ENCODE peak calls at places on chromosomes 7 and 10, in seven cellular contexts. B, O, J, U, H, R and F are unnamed samples.

GRCh38 chr7:7201583-7202374 is 19.4 kb downstream of the C1GALT1 start:
- DNase-seq in B (peak; percentile 50), O (peak; percentile 59), J (peak; percentile 46), U (no peak), H (peak; percentile 35), R (peak; percentile 60), F (peak; percentile 72)

GRCh38 chr7:1323178-1324027 is 90.7 kb downstream of the UNCX start:
- DNase-seq in B (no peak), O (no peak), J (no peak), U (no peak), H (peak; percentile 30), R (no peak), F (no peak)

GRCh38 chr7:116524609-116525297 is at the start of gene CAV1:
- DNase-seq in B (no peak), O (peak; percentile 30), J (peak; percentile 65), U (peak; percentile 56), H (peak; percentile 49), R (peak; percentile 89), F (peak; percentile 70)

GRCh38 chr7:24665564-24666294 is 91.5 kb downstream of the GSDME start:
- DNase-seq in B (peak; percentile 43), O (peak; percentile 47), J (peak; percentile 43), U (peak; percentile 60), H (peak; percentile 18), R (no peak), F (no peak)

GRCh38 chr7:115015619-115016018 is 93.7 kb downstream of the MDFIC start:
- DNase-seq in B (no peak), O (no peak), J (no peak), U (no peak), H (no peak), R (no peak), F (no peak)

GRCh38 chr7:115271332-115272235 is 349.7 kb downstream of the MDFIC start:
- DNase-seq in B (no peak), O (no peak), J (no peak), U (no peak), H (no peak), R (no peak), F (no peak)

GRCh38 chr7:74272305-74273038 is 16.7 kb upstream of the CLIP2 start:
- DNase-seq in B (peak; percentile 43), O (no peak), J (peak; percentile 46), U (no peak), H (peak; percentile 61), R (peak; percentile 88), F (no peak)

GRCh38 chr10:86693721-86694369 is 25.5 kb downstream of the LDB3 start:
- DNase-seq in B (no peak), O (peak; percentile 25), J (peak; percentile 68), U (no peak), H (peak; percentile 54), R (no peak), F (peak; percentile 74)

GRCh38 chr10:90193240-90193985 is 492.0 kb downstream of the KIF20B start:
- DNase-seq in B (no peak), O (no peak), J (no peak), U (no peak), H (no peak), R (no peak), F (no peak)

GRCh38 chr7:134785842-134786241 is 6.4 kb downstream of the CALD1 start:
- DNase-seq in B (no peak), O (no peak), J (no peak), U (no peak), H (no peak), R (no peak), F (no peak)

GRCh38 chr7:7911756-7912155 is 56.8 kb upstream of the GLCCI1 start:
- DNase-seq in B (no peak), O (no peak), J (no peak), U (no peak), H (no peak), R (no peak), F (no peak)

GRCh38 chr10:93149761-93150160 is 76.1 kb downstream of the CYP26A1 start:
- DNase-seq in B (no peak), O (no peak), J (no peak), U (no peak), H (no peak), R (no peak), F (no peak)

GRCh38 chr7:75915416-75916156 is 631 bp downstream of the POR start:
- DNase-seq in B (peak; percentile 20), O (peak; percentile 35), J (no peak), U (no peak), H (no peak), R (no peak), F (peak; percentile 70)

GRCh38 chr7:131106681-131107342 is 220.9 kb upstream of the MKLN1 start:
- DNase-seq in B (peak; percentile 42), O (peak; percentile 77), J (peak; percentile 38), U (peak; percentile 45), H (peak; percentile 50), R (peak; percentile 81), F (peak; percentile 86)

GRCh38 chr7:91243591-91244368 is 20.5 kb upstream of the FZD1 start:
- DNase-seq in B (no peak), O (no peak), J (no peak), U (no peak), H (no peak), R (no peak), F (no peak)

GRCh38 chr10:126924915-126925300 is 19.7 kb downstream of the DOCK1 start:
- DNase-seq in B (no peak), O (no peak), J (no peak), U (no peak), H (no peak), R (no peak), F (no peak)

GRCh38 chr7:676972-677385 is 49.5 kb upstream of the DNAAF5 start:
- DNase-seq in B (no peak), O (no peak), J (no peak), U (no peak), H (no peak), R (peak; percentile 47), F (peak; percentile 42)

GRCh38 chr10:1400129-1400865 is 337.0 kb downstream of the ADARB2 start:
- DNase-seq in B (no peak), O (no peak), J (no peak), U (no peak), H (no peak), R (no peak), F (no peak)

GRCh38 chr7:158313931-158314330 is 273.7 kb downstream of the PTPRN2 start:
- DNase-seq in B (no peak), O (no peak), J (no peak), U (no peak), H (no peak), R (no peak), F (no peak)

GRCh38 chr10:44053391-44053790 is 331.5 kb downstream of the CXCL12 start:
- DNase-seq in B (no peak), O (no peak), J (no peak), U (no peak), H (no peak), R (no peak), F (no peak)

GRCh38 chr7:106050002-106050742 is 61.9 kb downstream of the SYPL1 start:
- DNase-seq in B (no peak), O (no peak), J (no peak), U (no peak), H (no peak), R (no peak), F (no peak)

GRCh38 chr10:137031-137430 is 1.8 kb downstream of the ZMYND11 start:
- DNase-seq in B (peak; percentile 58), O (peak; percentile 42), J (peak; percentile 57), U (peak; percentile 22), H (peak; percentile 43), R (no peak), F (peak; percentile 80)

GRCh38 chr10:69479241-69479730 is 28.0 kb downstream of the TSPAN15 start:
- DNase-seq in B (no peak), O (no peak), J (no peak), U (peak; percentile 47), H (peak; percentile 66), R (no peak), F (no peak)

GRCh38 chr10:99681553-99681952 is 22.2 kb downstream of the ENTPD7 start:
- DNase-seq in B (no peak), O (no peak), J (no peak), U (no peak), H (no peak), R (no peak), F (no peak)

GRCh38 chr7:31068006-31068675 is 16.0 kb downstream of the ADCYAP1R1 start:
- DNase-seq in B (no peak), O (no peak), J (no peak), U (no peak), H (peak; percentile 4), R (peak; percentile 51), F (peak; percentile 47)

GRCh38 chr7:111086532-111086931 is 4.4 kb upstream of the LRRN3 start:
- DNase-seq in B (peak; percentile 61), O (no peak), J (no peak), U (no peak), H (no peak), R (no peak), F (no peak)

GRCh38 chr10:68223535-68224165 is 8.3 kb downstream of the ATOH7 start:
- DNase-seq in B (no peak), O (no peak), J (peak; percentile 29), U (no peak), H (no peak), R (no peak), F (no peak)

GRCh38 chr10:74453151-74453550 is 302.1 kb downstream of the ADK start:
- DNase-seq in B (no peak), O (no peak), J (no peak), U (no peak), H (no peak), R (no peak), F (no peak)

GRCh38 chr7:90701771-90702170 is 105.7 kb downstream of the CDK14 start:
- DNase-seq in B (no peak), O (no peak), J (peak; percentile 47), U (peak; percentile 50), H (no peak), R (no peak), F (no peak)

GRCh38 chr10:32000937-32001336 is 55.3 kb downstream of the KIF5B start:
- DNase-seq in B (no peak), O (no peak), J (peak; percentile 28), U (no peak), H (no peak), R (no peak), F (no peak)

GRCh38 chr10:21364196-21365114 is 161.0 kb downstream of the SKIDA1 start:
- DNase-seq in B (no peak), O (no peak), J (peak; percentile 68), U (peak; percentile 47), H (peak; percentile 48), R (no peak), F (no peak)

GRCh38 chr10:50561816-50562215 is 61.9 kb downstream of the SGMS1 start:
- DNase-seq in B (no peak), O (peak; percentile 15), J (peak; percentile 37), U (no peak), H (no peak), R (no peak), F (no peak)

GRCh38 chr10:97889461-97890265 is 40.0 kb downstream of the GOLGA7B start:
- DNase-seq in B (no peak), O (no peak), J (peak; percentile 79), U (no peak), H (no peak), R (peak; percentile 89), F (no peak)

GRCh38 chr10:92452313-92452712 is 121.6 kb downstream of the IDE start:
- DNase-seq in B (no peak), O (no peak), J (no peak), U (no peak), H (no peak), R (no peak), F (no peak)

GRCh38 chr7:138460649-138461607 is 869 bp downstream of the TRIM24 start:
- DNase-seq in B (peak; percentile 64), O (peak; percentile 57), J (peak; percentile 52), U (peak; percentile 88), H (peak; percentile 85), R (peak; percentile 84), F (peak; percentile 87)

GRCh38 chr7:151429555-151430331 is 10.2 kb downstream of the CRYGN start:
- DNase-seq in B (peak; percentile 87), O (peak; percentile 88), J (peak; percentile 70), U (no peak), H (no peak), R (no peak), F (peak; percentile 77)